ENCODE peak calls at places on chromosomes 12 and 14, in six cellular contexts. One of them, this sample, is unnamed.
A peak's percentile ranks its signal among the peaks of the same experiment; 100 is the strongest.

GRCh38 chr12:16323010-16323409 is 24.4 kb upstream of the MGST1 start:
- DNase-seq in epithelial cell of esophagus: no peak
- DNase-seq in cardiac fibroblast: no peak
- DNase-seq in cardiac muscle cell: no peak
- DNase-seq in A673: peak; percentile 18
- DNase-seq in GM23338: no peak
- DNase-seq in this sample: no peak

GRCh38 chr14:89137514-89138163 is 279.4 kb downstream of the FOXN3 start:
- DNase-seq in epithelial cell of esophagus: peak; percentile 80
- DNase-seq in A673: no peak
- DNase-seq in cardiac muscle cell: peak; percentile 95
- DNase-seq in cardiac fibroblast: peak; percentile 92
- DNase-seq in GM23338: no peak
- DNase-seq in this sample: peak; percentile 2

GRCh38 chr12:22287776-22288621 is 46.5 kb downstream of the ST8SIA1 start:
- DNase-seq in cardiac muscle cell: peak; percentile 51
- DNase-seq in GM23338: peak; percentile 47
- DNase-seq in cardiac fibroblast: peak; percentile 57
- DNase-seq in A673: no peak
- DNase-seq in epithelial cell of esophagus: peak; percentile 79
- DNase-seq in this sample: no peak

GRCh38 chr12:110585231-110585799 is 2.2 kb upstream of the PPTC7 start:
- DNase-seq in cardiac muscle cell: peak; percentile 57
- DNase-seq in A673: no peak
- DNase-seq in GM23338: peak; percentile 26
- DNase-seq in epithelial cell of esophagus: peak; percentile 83
- DNase-seq in cardiac fibroblast: peak; percentile 59
- DNase-seq in this sample: no peak

GRCh38 chr14:93007225-93007997 is 84.5 kb downstream of the CHGA start:
- DNase-seq in epithelial cell of esophagus: peak; percentile 86
- DNase-seq in A673: no peak
- DNase-seq in cardiac fibroblast: peak; percentile 67
- DNase-seq in GM23338: no peak
- DNase-seq in cardiac muscle cell: peak; percentile 65
- DNase-seq in this sample: no peak

GRCh38 chr12:4909734-4910501 is at the start of gene KCNA1:
- DNase-seq in epithelial cell of esophagus: no peak
- DNase-seq in cardiac fibroblast: peak; percentile 12
- DNase-seq in A673: peak; percentile 14
- DNase-seq in GM23338: peak; percentile 72
- DNase-seq in cardiac muscle cell: peak; percentile 19
- DNase-seq in this sample: no peak

GRCh38 chr14:58752782-58753181 is 115.0 kb downstream of the DACT1 start:
- DNase-seq in cardiac fibroblast: peak; percentile 59
- DNase-seq in epithelial cell of esophagus: peak; percentile 76
- DNase-seq in GM23338: no peak
- DNase-seq in cardiac muscle cell: peak; percentile 52
- DNase-seq in A673: no peak
- DNase-seq in this sample: no peak

GRCh38 chr14:90645842-90646443 is 170.3 kb downstream of the TTC7B start:
- DNase-seq in cardiac muscle cell: peak; percentile 41
- DNase-seq in cardiac fibroblast: no peak
- DNase-seq in GM23338: peak; percentile 81
- DNase-seq in A673: no peak
- DNase-seq in epithelial cell of esophagus: peak; percentile 43
- DNase-seq in this sample: no peak

GRCh38 chr12:76947270-76947669 is 68.5 kb upstream of the CSRP2 start:
- DNase-seq in cardiac fibroblast: no peak
- DNase-seq in A673: no peak
- DNase-seq in cardiac muscle cell: no peak
- DNase-seq in epithelial cell of esophagus: no peak
- DNase-seq in GM23338: no peak
- DNase-seq in this sample: no peak

GRCh38 chr12:109944975-109945374 is 44.9 kb downstream of the TCHP start:
- DNase-seq in epithelial cell of esophagus: peak; percentile 67
- DNase-seq in GM23338: peak; percentile 92
- DNase-seq in cardiac muscle cell: peak; percentile 36
- DNase-seq in cardiac fibroblast: peak; percentile 35
- DNase-seq in A673: no peak
- DNase-seq in this sample: no peak

GRCh38 chr14:89252887-89253532 is 164.0 kb downstream of the FOXN3 start:
- DNase-seq in A673: peak; percentile 11
- DNase-seq in cardiac muscle cell: peak; percentile 27
- DNase-seq in cardiac fibroblast: peak; percentile 19
- DNase-seq in epithelial cell of esophagus: peak; percentile 50
- DNase-seq in GM23338: peak; percentile 57
- DNase-seq in this sample: no peak

GRCh38 chr12:118164798-118165486 is 29.0 kb downstream of the PEBP1 start:
- DNase-seq in cardiac fibroblast: peak; percentile 58
- DNase-seq in GM23338: peak; percentile 83
- DNase-seq in A673: peak; percentile 22
- DNase-seq in cardiac muscle cell: peak; percentile 53
- DNase-seq in epithelial cell of esophagus: peak; percentile 45
- DNase-seq in this sample: no peak

GRCh38 chr12:59075968-59076367 is 155.7 kb upstream of the LRIG3 start:
- DNase-seq in A673: no peak
- DNase-seq in cardiac fibroblast: no peak
- DNase-seq in epithelial cell of esophagus: no peak
- DNase-seq in cardiac muscle cell: no peak
- DNase-seq in GM23338: no peak
- DNase-seq in this sample: no peak

GRCh38 chr14:72657214-72657921 is 236.5 kb downstream of the DPF3 start:
- DNase-seq in epithelial cell of esophagus: peak; percentile 23
- DNase-seq in A673: no peak
- DNase-seq in GM23338: no peak
- DNase-seq in cardiac muscle cell: no peak
- DNase-seq in cardiac fibroblast: no peak
- DNase-seq in this sample: no peak

GRCh38 chr12:67220065-67220464 is 49.1 kb upstream of the CAND1 start:
- DNase-seq in cardiac fibroblast: no peak
- DNase-seq in GM23338: peak; percentile 48
- DNase-seq in A673: peak; percentile 23
- DNase-seq in epithelial cell of esophagus: peak; percentile 63
- DNase-seq in cardiac muscle cell: no peak
- DNase-seq in this sample: no peak
- TF ChIP-seq CTCF in cardiac fibroblast: no peak
- TF ChIP-seq CTCF in GM23338: peak; percentile 90
- TF ChIP-seq CTCF in A673: peak; percentile 51
- TF ChIP-seq CTCF in epithelial cell of esophagus: peak; percentile 68
- TF ChIP-seq CTCF in cardiac muscle cell: peak; percentile 12
- TF ChIP-seq CTCF in this sample: no peak

GRCh38 chr12:14948672-14949071 is 10.3 kb upstream of the ERP27 start:
- DNase-seq in A673: peak; percentile 87
- DNase-seq in cardiac fibroblast: peak; percentile 95
- DNase-seq in cardiac muscle cell: peak; percentile 96
- DNase-seq in GM23338: peak; percentile 55
- DNase-seq in epithelial cell of esophagus: peak; percentile 58
- DNase-seq in this sample: peak; percentile 26
- H3K4me3 ChIP-seq in A673: no peak overlapping the region
- H3K4me3 ChIP-seq in cardiac fibroblast: no peak overlapping the region
- H3K4me3 ChIP-seq in cardiac muscle cell: no peak overlapping the region
- H3K4me3 ChIP-seq in GM23338: no peak overlapping the region
- H3K4me3 ChIP-seq in epithelial cell of esophagus: no peak overlapping the region
- H3K4me3 ChIP-seq in this sample: no peak overlapping the region

DNA sequence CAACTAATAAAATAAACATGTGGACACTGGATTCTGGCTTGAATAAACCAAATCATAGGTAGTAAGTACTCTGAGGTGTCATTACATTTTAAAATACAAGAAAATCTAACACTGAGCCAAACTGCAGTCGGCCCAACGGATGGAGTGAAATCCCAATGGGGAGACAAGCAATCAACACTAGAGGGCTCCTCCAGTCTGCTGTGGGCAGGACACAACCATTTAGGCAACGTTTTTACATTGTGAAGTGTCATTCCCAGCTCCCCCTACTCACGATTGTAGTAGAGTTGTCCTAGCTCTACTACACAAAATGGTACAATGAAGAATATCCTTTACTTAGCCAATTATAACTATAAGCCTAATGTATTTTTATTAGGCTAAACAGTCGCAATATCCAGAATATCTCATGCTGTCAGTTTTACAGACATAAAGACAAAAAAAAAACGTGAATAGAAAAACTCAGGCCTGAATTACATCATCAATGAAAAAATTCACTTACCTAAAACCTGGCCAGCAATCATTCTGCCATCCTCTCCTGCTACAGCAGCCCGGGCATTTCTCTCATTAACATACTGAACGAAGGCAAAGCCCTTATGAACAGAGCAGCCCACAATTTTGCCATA is 35.7 kb downstream of the HNRNPC start:
- DNase-seq in cardiac muscle cell: peak; percentile 36
- DNase-seq in GM23338: peak; percentile 58
- DNase-seq in cardiac fibroblast: peak; percentile 31
- DNase-seq in A673: peak; percentile 61
- DNase-seq in epithelial cell of esophagus: no peak
- DNase-seq in this sample: no peak
- TF ChIP-seq CTCF in cardiac muscle cell: peak; percentile 54
- TF ChIP-seq CTCF in GM23338: peak; percentile 53
- TF ChIP-seq CTCF in cardiac fibroblast: peak; percentile 54
- TF ChIP-seq CTCF in A673: peak; percentile 56
- TF ChIP-seq CTCF in epithelial cell of esophagus: peak; percentile 36
- TF ChIP-seq CTCF in this sample: peak; percentile 7

DNA sequence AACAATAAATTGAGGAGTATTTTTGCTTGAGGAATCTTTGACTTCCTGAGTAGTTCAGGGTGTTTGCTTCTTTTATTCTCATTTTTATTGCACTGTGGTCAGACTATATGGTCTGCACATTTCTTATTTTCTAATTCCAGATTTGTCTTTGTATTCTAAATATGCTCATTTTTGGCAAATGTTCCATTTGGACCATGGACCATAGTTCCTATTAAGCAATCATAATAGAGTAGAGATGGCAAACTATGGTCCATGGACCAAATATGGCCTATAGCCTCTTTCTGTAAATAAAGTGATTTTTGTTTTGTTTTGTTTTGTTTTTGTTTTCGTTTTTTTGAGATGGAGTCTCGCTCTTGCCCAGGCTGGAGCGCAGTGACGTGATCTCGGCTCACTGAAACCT is 2.1 kb downstream of the GPRC5A start:
- DNase-seq in epithelial cell of esophagus: no peak
- DNase-seq in GM23338: no peak
- DNase-seq in cardiac muscle cell: no peak
- DNase-seq in A673: no peak
- DNase-seq in cardiac fibroblast: no peak
- DNase-seq in this sample: no peak
- H3K4me3 ChIP-seq in epithelial cell of esophagus: peak overlapping the region; percentile 67
- H3K4me3 ChIP-seq in GM23338: no peak overlapping the region
- H3K4me3 ChIP-seq in cardiac muscle cell: no peak overlapping the region
- H3K4me3 ChIP-seq in A673: no peak overlapping the region
- H3K4me3 ChIP-seq in cardiac fibroblast: no peak overlapping the region
- H3K4me3 ChIP-seq in this sample: no peak overlapping the region

GRCh38 chr12:93996321-93996720 is 152.1 kb upstream of the PLXNC1 start:
- DNase-seq in cardiac fibroblast: peak; percentile 8
- DNase-seq in A673: no peak
- DNase-seq in GM23338: no peak
- DNase-seq in epithelial cell of esophagus: no peak
- DNase-seq in cardiac muscle cell: no peak
- DNase-seq in this sample: no peak

GRCh38 chr12:93991882-93992415 is 156.4 kb upstream of the PLXNC1 start:
- DNase-seq in cardiac muscle cell: peak; percentile 8
- DNase-seq in epithelial cell of esophagus: no peak
- DNase-seq in cardiac fibroblast: peak; percentile 5
- DNase-seq in A673: no peak
- DNase-seq in GM23338: no peak
- DNase-seq in this sample: no peak

GRCh38 chr12:93989913-93990312 is 158.5 kb upstream of the PLXNC1 start:
- DNase-seq in GM23338: no peak
- DNase-seq in cardiac muscle cell: no peak
- DNase-seq in A673: no peak
- DNase-seq in epithelial cell of esophagus: no peak
- DNase-seq in cardiac fibroblast: no peak
- DNase-seq in this sample: no peak

GRCh38 chr12:93990832-93991748 is 157.3 kb upstream of the PLXNC1 start:
- DNase-seq in A673: peak; percentile 30
- DNase-seq in GM23338: peak; percentile 85
- DNase-seq in cardiac muscle cell: peak; percentile 72
- DNase-seq in cardiac fibroblast: peak; percentile 74
- DNase-seq in epithelial cell of esophagus: peak; percentile 29
- DNase-seq in this sample: no peak
- TF ChIP-seq CTCF in A673: no peak
- TF ChIP-seq CTCF in GM23338: peak; percentile 76
- TF ChIP-seq CTCF in cardiac muscle cell: peak; percentile 60
- TF ChIP-seq CTCF in cardiac fibroblast: peak; percentile 67
- TF ChIP-seq CTCF in epithelial cell of esophagus: peak; percentile 37
- TF ChIP-seq CTCF in this sample: no peak

GRCh38 chr14:100905166-100905565 is 1.6 kb upstream of the RTL1 start:
- DNase-seq in epithelial cell of esophagus: no peak
- DNase-seq in GM23338: no peak
- DNase-seq in cardiac muscle cell: no peak
- DNase-seq in A673: no peak
- DNase-seq in cardiac fibroblast: no peak
- DNase-seq in this sample: no peak

GRCh38 chr14:100906420-100906819 is 2.9 kb upstream of the RTL1 start:
- DNase-seq in A673: no peak
- DNase-seq in cardiac muscle cell: no peak
- DNase-seq in cardiac fibroblast: no peak
- DNase-seq in GM23338: peak; percentile 70
- DNase-seq in epithelial cell of esophagus: no peak
- DNase-seq in this sample: no peak

GRCh38 chr14:100903672-100904185 is at the start of gene RTL1:
- DNase-seq in A673: no peak
- DNase-seq in cardiac muscle cell: no peak
- DNase-seq in epithelial cell of esophagus: no peak
- DNase-seq in cardiac fibroblast: no peak
- DNase-seq in GM23338: no peak
- DNase-seq in this sample: no peak

GRCh38 chr14:100902792-100903191 is 730 bp downstream of the RTL1 start:
- DNase-seq in A673: no peak
- DNase-seq in cardiac fibroblast: no peak
- DNase-seq in GM23338: no peak
- DNase-seq in epithelial cell of esophagus: no peak
- DNase-seq in cardiac muscle cell: no peak
- DNase-seq in this sample: no peak

DNA sequence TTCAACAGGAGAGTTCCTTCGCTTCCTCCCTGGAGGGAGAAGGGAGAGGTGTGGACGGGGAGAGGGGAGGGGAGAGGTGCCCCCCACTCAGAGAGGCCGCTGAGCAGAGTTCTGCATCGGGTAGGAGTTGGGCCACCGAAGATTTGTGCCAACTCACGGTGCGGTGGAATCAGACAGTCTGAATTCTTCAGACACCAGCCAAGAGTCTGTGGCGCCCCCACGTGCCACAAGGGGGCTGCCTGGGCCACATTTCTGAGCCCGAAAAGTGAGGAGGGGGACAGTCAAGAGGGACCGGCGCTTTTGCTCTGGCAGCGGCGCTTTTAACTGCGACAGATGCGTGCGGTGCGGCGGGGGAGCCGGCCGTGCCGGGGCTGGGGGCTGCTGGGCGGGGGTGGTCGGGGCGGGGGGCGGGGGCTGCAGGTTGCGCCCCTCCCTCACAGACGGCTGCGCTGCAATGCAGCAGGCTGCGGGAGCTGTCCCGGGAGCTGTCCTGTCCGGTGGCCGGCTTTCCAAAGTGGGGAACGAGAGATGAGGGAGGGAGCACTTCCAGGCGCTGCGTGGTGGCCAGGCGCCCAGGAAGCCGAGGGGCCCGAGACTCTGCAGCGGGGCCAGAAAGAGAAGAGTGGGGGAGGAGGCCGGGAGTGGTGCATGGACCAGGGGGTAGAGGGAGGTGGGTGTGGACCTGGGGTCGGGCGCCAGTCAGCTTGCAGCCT is 941 bp upstream of the RTL1 start:
- DNase-seq in cardiac fibroblast: no peak
- DNase-seq in A673: peak; percentile 48
- DNase-seq in GM23338: peak; percentile 88
- DNase-seq in cardiac muscle cell: no peak
- DNase-seq in epithelial cell of esophagus: no peak
- DNase-seq in this sample: no peak
- H3K4me3 ChIP-seq in cardiac fibroblast: no peak overlapping the region
- H3K4me3 ChIP-seq in A673: no peak overlapping the region
- H3K4me3 ChIP-seq in GM23338: peak overlapping the region; percentile 64
- H3K4me3 ChIP-seq in cardiac muscle cell: peak overlapping the region; percentile 29
- H3K4me3 ChIP-seq in epithelial cell of esophagus: no peak overlapping the region
- H3K4me3 ChIP-seq in this sample: no peak overlapping the region

GRCh38 chr14:23629831-23630396 is 6.2 kb upstream of the DHRS2 start:
- DNase-seq in epithelial cell of esophagus: peak; percentile 12
- DNase-seq in cardiac fibroblast: no peak
- DNase-seq in GM23338: no peak
- DNase-seq in A673: no peak
- DNase-seq in cardiac muscle cell: no peak
- DNase-seq in this sample: no peak
- TF ChIP-seq CTCF in epithelial cell of esophagus: no peak
- TF ChIP-seq CTCF in cardiac fibroblast: no peak
- TF ChIP-seq CTCF in GM23338: no peak
- TF ChIP-seq CTCF in A673: no peak
- TF ChIP-seq CTCF in cardiac muscle cell: no peak
- TF ChIP-seq CTCF in this sample: no peak

This sample was measured in esophagus squamous epithelium.